ENCODE peak calls at places on chromosomes 2 and 18, in ten cellular contexts. One of them, this sample, is unnamed.

GRCh38 chr2:27428978-27429541 is 629 bp downstream of the NRBP1 start:
- DNase-seq in astrocyte of the hippocampus: peak
- DNase-seq in NCI-H2171: peak
- DNase-seq in spleen: peak
- DNase-seq in neural progenitor cell: peak
- DNase-seq in sciatic nerve: peak
- DNase-seq in NCI-H510A treated with DMSO at 0.1 percent for 48 hours: peak
- DNase-seq in fibroblast of pulmonary artery: peak
- DNase-seq in iris pigment epithelial cell: peak
- DNase-seq in DND-41: peak
- DNase-seq in this sample: no peak

GRCh38 chr2:76210551-76210950 is 499.8 kb upstream of the GCFC2 start:
- DNase-seq in astrocyte of the hippocampus: no peak
- DNase-seq in NCI-H2171: no peak
- DNase-seq in spleen: no peak
- DNase-seq in neural progenitor cell: no peak
- DNase-seq in sciatic nerve: no peak
- DNase-seq in NCI-H510A treated with DMSO at 0.1 percent for 48 hours: no peak
- DNase-seq in fibroblast of pulmonary artery: no peak
- DNase-seq in iris pigment epithelial cell: no peak
- DNase-seq in DND-41: no peak
- DNase-seq in this sample: no peak

GRCh38 chr2:29966256-29966655 is 44.9 kb upstream of the ALK start:
- DNase-seq in astrocyte of the hippocampus: no peak
- DNase-seq in NCI-H2171: no peak
- DNase-seq in spleen: no peak
- DNase-seq in neural progenitor cell: no peak
- DNase-seq in sciatic nerve: no peak
- DNase-seq in NCI-H510A treated with DMSO at 0.1 percent for 48 hours: no peak
- DNase-seq in fibroblast of pulmonary artery: no peak
- DNase-seq in iris pigment epithelial cell: no peak
- DNase-seq in DND-41: no peak
- DNase-seq in this sample: no peak

GRCh38 chr2:121255363-121255762 is 29.6 kb downstream of the TFCP2L1 start:
- DNase-seq in astrocyte of the hippocampus: no peak
- DNase-seq in NCI-H2171: peak
- DNase-seq in spleen: peak
- DNase-seq in neural progenitor cell: no peak
- DNase-seq in sciatic nerve: peak
- DNase-seq in NCI-H510A treated with DMSO at 0.1 percent for 48 hours: peak
- DNase-seq in fibroblast of pulmonary artery: no peak
- DNase-seq in iris pigment epithelial cell: no peak
- DNase-seq in DND-41: no peak
- DNase-seq in this sample: no peak

GRCh38 chr2:177148477-177149154 is 64.0 kb upstream of the HNRNPA3 start:
- DNase-seq in astrocyte of the hippocampus: peak
- DNase-seq in NCI-H2171: peak
- DNase-seq in spleen: peak
- DNase-seq in neural progenitor cell: peak
- DNase-seq in sciatic nerve: peak
- DNase-seq in NCI-H510A treated with DMSO at 0.1 percent for 48 hours: peak
- DNase-seq in fibroblast of pulmonary artery: peak
- DNase-seq in iris pigment epithelial cell: peak
- DNase-seq in DND-41: peak
- DNase-seq in this sample: no peak

GRCh38 chr2:99613992-99614391 is 124.2 kb upstream of the REV1 start:
- DNase-seq in astrocyte of the hippocampus: no peak
- DNase-seq in NCI-H2171: no peak
- DNase-seq in spleen: no peak
- DNase-seq in neural progenitor cell: no peak
- DNase-seq in sciatic nerve: no peak
- DNase-seq in NCI-H510A treated with DMSO at 0.1 percent for 48 hours: no peak
- DNase-seq in fibroblast of pulmonary artery: no peak
- DNase-seq in iris pigment epithelial cell: no peak
- DNase-seq in DND-41: no peak
- DNase-seq in this sample: no peak

GRCh38 chr2:241874277-241874925 is 4.9 kb downstream of the RTP5 start:
- DNase-seq in astrocyte of the hippocampus: no peak
- DNase-seq in NCI-H2171: no peak
- DNase-seq in spleen: no peak
- DNase-seq in neural progenitor cell: no peak
- DNase-seq in sciatic nerve: no peak
- DNase-seq in NCI-H510A treated with DMSO at 0.1 percent for 48 hours: no peak
- DNase-seq in fibroblast of pulmonary artery: no peak
- DNase-seq in iris pigment epithelial cell: no peak
- DNase-seq in DND-41: no peak
- DNase-seq in this sample: no peak

GRCh38 chr2:174997110-174997509 is 8.1 kb downstream of the CHN1 start:
- DNase-seq in astrocyte of the hippocampus: no peak
- DNase-seq in NCI-H2171: no peak
- DNase-seq in spleen: no peak
- DNase-seq in neural progenitor cell: no peak
- DNase-seq in sciatic nerve: no peak
- DNase-seq in NCI-H510A treated with DMSO at 0.1 percent for 48 hours: no peak
- DNase-seq in fibroblast of pulmonary artery: peak
- DNase-seq in iris pigment epithelial cell: peak
- DNase-seq in DND-41: no peak
- DNase-seq in this sample: no peak

GRCh38 chr2:173410579-173410978 is 55.9 kb downstream of the CDCA7 start:
- DNase-seq in astrocyte of the hippocampus: no peak
- DNase-seq in NCI-H2171: peak
- DNase-seq in spleen: no peak
- DNase-seq in neural progenitor cell: no peak
- DNase-seq in sciatic nerve: no peak
- DNase-seq in NCI-H510A treated with DMSO at 0.1 percent for 48 hours: no peak
- DNase-seq in fibroblast of pulmonary artery: no peak
- DNase-seq in iris pigment epithelial cell: no peak
- DNase-seq in DND-41: no peak
- DNase-seq in this sample: no peak

GRCh38 chr18:59054892-59055291 is 84.8 kb upstream of the SEC11C start:
- DNase-seq in astrocyte of the hippocampus: peak
- DNase-seq in NCI-H2171: no peak
- DNase-seq in spleen: no peak
- DNase-seq in neural progenitor cell: no peak
- DNase-seq in sciatic nerve: no peak
- DNase-seq in NCI-H510A treated with DMSO at 0.1 percent for 48 hours: no peak
- DNase-seq in fibroblast of pulmonary artery: peak
- DNase-seq in iris pigment epithelial cell: no peak
- DNase-seq in DND-41: no peak
- DNase-seq in this sample: no peak

GRCh38 chr2:227728035-227728434 is at the start of gene SCYGR7:
- DNase-seq in astrocyte of the hippocampus: no peak
- DNase-seq in NCI-H2171: no peak
- DNase-seq in spleen: no peak
- DNase-seq in neural progenitor cell: no peak
- DNase-seq in sciatic nerve: no peak
- DNase-seq in NCI-H510A treated with DMSO at 0.1 percent for 48 hours: no peak
- DNase-seq in fibroblast of pulmonary artery: no peak
- DNase-seq in iris pigment epithelial cell: no peak
- DNase-seq in DND-41: no peak
- DNase-seq in this sample: no peak

This sample was measured in SIG-M5.